ENCODE peak calls at places on chromosomes 16 and 17, in ten cellular contexts. One of them, this sample, is unnamed.

GRCh38 chr17:306116-306515 is 46.5 kb downstream of the RPH3AL start:
- DNase-seq in left ventricle myocardium inferior: no peak
- DNase-seq in nephron progenitor cell: no peak
- DNase-seq in stimulated activated CD8-positive, alpha-beta memory T cell treated with anti-CD3 and anti-CD28 coated beads, Interleukin-12 subunit alpha, Interleukin-12 subunit beta, amount 100 ng/mL, for 1 hour: no peak
- DNase-seq in SHP77: no peak
- DNase-seq in stimulated activated CD4-positive, alpha-beta T cell treated with anti-CD3 and anti-CD28 coated beads, Interleukin-4, amount 100 ng/mL, for 24 hours: no peak
- DNase-seq in ascending aorta: no peak
- DNase-seq in HTR-8/SVneo: no peak
- DNase-seq in cardiac fibroblast: no peak
- DNase-seq in T-helper 2 cell: no peak
- DNase-seq in this sample: no peak

GRCh38 chr16:29820271-29820701 is at the start of gene MVP:
- DNase-seq in T-helper 2 cell: peak
- DNase-seq in SHP77: peak
- DNase-seq in stimulated activated CD4-positive, alpha-beta T cell treated with anti-CD3 and anti-CD28 coated beads, Interleukin-4, amount 100 ng/mL, for 24 hours: peak
- DNase-seq in left ventricle myocardium inferior: peak
- DNase-seq in cardiac fibroblast: peak
- DNase-seq in nephron progenitor cell: peak
- DNase-seq in ascending aorta: no peak
- DNase-seq in HTR-8/SVneo: no peak
- DNase-seq in stimulated activated CD8-positive, alpha-beta memory T cell treated with anti-CD3 and anti-CD28 coated beads, Interleukin-12 subunit alpha, Interleukin-12 subunit beta, amount 100 ng/mL, for 1 hour: no peak
- DNase-seq in this sample: peak

GRCh38 chr17:17751996-17752821 is 71.0 kb downstream of the RAI1 start:
- DNase-seq in nephron progenitor cell: peak
- DNase-seq in stimulated activated CD8-positive, alpha-beta memory T cell treated with anti-CD3 and anti-CD28 coated beads, Interleukin-12 subunit alpha, Interleukin-12 subunit beta, amount 100 ng/mL, for 1 hour: peak
- DNase-seq in T-helper 2 cell: peak
- DNase-seq in HTR-8/SVneo: peak
- DNase-seq in left ventricle myocardium inferior: peak
- DNase-seq in cardiac fibroblast: peak
- DNase-seq in ascending aorta: peak
- DNase-seq in SHP77: peak
- DNase-seq in stimulated activated CD4-positive, alpha-beta T cell treated with anti-CD3 and anti-CD28 coated beads, Interleukin-4, amount 100 ng/mL, for 24 hours: peak
- DNase-seq in this sample: peak

GRCh38 chr17:19383681-19384470 is 3.1 kb downstream of the MFAP4 start:
- DNase-seq in T-helper 2 cell: no peak
- DNase-seq in cardiac fibroblast: no peak
- DNase-seq in left ventricle myocardium inferior: peak
- DNase-seq in ascending aorta: no peak
- DNase-seq in nephron progenitor cell: no peak
- DNase-seq in HTR-8/SVneo: no peak
- DNase-seq in stimulated activated CD8-positive, alpha-beta memory T cell treated with anti-CD3 and anti-CD28 coated beads, Interleukin-12 subunit alpha, Interleukin-12 subunit beta, amount 100 ng/mL, for 1 hour: no peak
- DNase-seq in stimulated activated CD4-positive, alpha-beta T cell treated with anti-CD3 and anti-CD28 coated beads, Interleukin-4, amount 100 ng/mL, for 24 hours: no peak
- DNase-seq in SHP77: no peak
- DNase-seq in this sample: no peak

GRCh38 chr16:3274490-3274889 is 8.8 kb upstream of the ZNF263 start:
- DNase-seq in nephron progenitor cell: no peak
- DNase-seq in left ventricle myocardium inferior: no peak
- DNase-seq in stimulated activated CD4-positive, alpha-beta T cell treated with anti-CD3 and anti-CD28 coated beads, Interleukin-4, amount 100 ng/mL, for 24 hours: no peak
- DNase-seq in stimulated activated CD8-positive, alpha-beta memory T cell treated with anti-CD3 and anti-CD28 coated beads, Interleukin-12 subunit alpha, Interleukin-12 subunit beta, amount 100 ng/mL, for 1 hour: no peak
- DNase-seq in ascending aorta: no peak
- DNase-seq in T-helper 2 cell: no peak
- DNase-seq in cardiac fibroblast: no peak
- DNase-seq in HTR-8/SVneo: no peak
- DNase-seq in SHP77: no peak
- DNase-seq in this sample: no peak

GRCh38 chr17:9169116-9169515 is 147.8 kb downstream of the NTN1 start:
- DNase-seq in stimulated activated CD8-positive, alpha-beta memory T cell treated with anti-CD3 and anti-CD28 coated beads, Interleukin-12 subunit alpha, Interleukin-12 subunit beta, amount 100 ng/mL, for 1 hour: no peak
- DNase-seq in T-helper 2 cell: no peak
- DNase-seq in SHP77: no peak
- DNase-seq in HTR-8/SVneo: no peak
- DNase-seq in nephron progenitor cell: no peak
- DNase-seq in stimulated activated CD4-positive, alpha-beta T cell treated with anti-CD3 and anti-CD28 coated beads, Interleukin-4, amount 100 ng/mL, for 24 hours: no peak
- DNase-seq in cardiac fibroblast: no peak
- DNase-seq in ascending aorta: no peak
- DNase-seq in left ventricle myocardium inferior: no peak
- DNase-seq in this sample: no peak

GRCh38 chr17:68771867-68772515 is 170.8 kb upstream of the FAM20A start:
- DNase-seq in T-helper 2 cell: no peak
- DNase-seq in HTR-8/SVneo: peak
- DNase-seq in cardiac fibroblast: peak
- DNase-seq in ascending aorta: no peak
- DNase-seq in nephron progenitor cell: no peak
- DNase-seq in left ventricle myocardium inferior: no peak
- DNase-seq in stimulated activated CD8-positive, alpha-beta memory T cell treated with anti-CD3 and anti-CD28 coated beads, Interleukin-12 subunit alpha, Interleukin-12 subunit beta, amount 100 ng/mL, for 1 hour: no peak
- DNase-seq in SHP77: no peak
- DNase-seq in stimulated activated CD4-positive, alpha-beta T cell treated with anti-CD3 and anti-CD28 coated beads, Interleukin-4, amount 100 ng/mL, for 24 hours: no peak
- DNase-seq in this sample: no peak

GRCh38 chr17:76497979-76498885 is 3.0 kb downstream of the RHBDF2 start:
- DNase-seq in stimulated activated CD4-positive, alpha-beta T cell treated with anti-CD3 and anti-CD28 coated beads, Interleukin-4, amount 100 ng/mL, for 24 hours: no peak
- DNase-seq in ascending aorta: peak
- DNase-seq in nephron progenitor cell: peak
- DNase-seq in stimulated activated CD8-positive, alpha-beta memory T cell treated with anti-CD3 and anti-CD28 coated beads, Interleukin-12 subunit alpha, Interleukin-12 subunit beta, amount 100 ng/mL, for 1 hour: no peak
- DNase-seq in left ventricle myocardium inferior: peak
- DNase-seq in T-helper 2 cell: no peak
- DNase-seq in cardiac fibroblast: peak
- DNase-seq in SHP77: peak
- DNase-seq in HTR-8/SVneo: peak
- DNase-seq in this sample: no peak

GRCh38 chr17:58513391-58513912 is 986 bp downstream of the MTMR4 start:
- DNase-seq in T-helper 2 cell: no peak
- DNase-seq in SHP77: no peak
- DNase-seq in cardiac fibroblast: no peak
- DNase-seq in left ventricle myocardium inferior: no peak
- DNase-seq in ascending aorta: no peak
- DNase-seq in nephron progenitor cell: no peak
- DNase-seq in stimulated activated CD4-positive, alpha-beta T cell treated with anti-CD3 and anti-CD28 coated beads, Interleukin-4, amount 100 ng/mL, for 24 hours: peak
- DNase-seq in stimulated activated CD8-positive, alpha-beta memory T cell treated with anti-CD3 and anti-CD28 coated beads, Interleukin-12 subunit alpha, Interleukin-12 subunit beta, amount 100 ng/mL, for 1 hour: no peak
- DNase-seq in HTR-8/SVneo: no peak
- DNase-seq in this sample: no peak

GRCh38 chr16:89638455-89638854 is 19.1 kb downstream of the CHMP1A start:
- DNase-seq in stimulated activated CD8-positive, alpha-beta memory T cell treated with anti-CD3 and anti-CD28 coated beads, Interleukin-12 subunit alpha, Interleukin-12 subunit beta, amount 100 ng/mL, for 1 hour: no peak
- DNase-seq in HTR-8/SVneo: no peak
- DNase-seq in stimulated activated CD4-positive, alpha-beta T cell treated with anti-CD3 and anti-CD28 coated beads, Interleukin-4, amount 100 ng/mL, for 24 hours: no peak
- DNase-seq in nephron progenitor cell: no peak
- DNase-seq in left ventricle myocardium inferior: no peak
- DNase-seq in T-helper 2 cell: no peak
- DNase-seq in SHP77: no peak
- DNase-seq in cardiac fibroblast: no peak
- DNase-seq in ascending aorta: no peak
- DNase-seq in this sample: no peak